ENCODE peak calls at places on chromosomes 16 and 17, in five cellular contexts. Q is tibial nerve; W is PC-9; F is CD4-positive, alpha-beta T cell; S is heart right ventricle. Z is an unnamed sample.

GRCh38 chr17:3669548-3669947 is 936 bp downstream of the EMC6 start:
- DNase-seq in Q (no peak), W (no peak), F (no peak), S (no peak), Z (no peak)

GRCh38 chr17:79813826-79814623 is 17.1 kb upstream of the CBX8 start:
- DNase-seq in Q (no peak), W (no peak), F (no peak), S (no peak), Z (no peak)

GRCh38 chr17:17156107-17156506 is 50.0 kb downstream of the PLD6 start:
- DNase-seq in Q (no peak), W (no peak), F (no peak), S (no peak), Z (no peak)

GRCh38 chr16:68396481-68396880 is 51.8 kb downstream of the SMPD3 start:
- DNase-seq in Q (no peak), W (peak), F (peak), S (no peak), Z (no peak)

GRCh38 chr17:4986403-4986802 is 1.1 kb downstream of the CAMTA2 start:
- DNase-seq in Q (no peak), W (peak), F (no peak), S (no peak), Z (no peak)

GRCh38 chr16:13680021-13680672 is 239.8 kb upstream of the ERCC4 start:
- DNase-seq in Q (no peak), W (no peak), F (no peak), S (no peak), Z (no peak)

GRCh38 chr17:50055426-50056216 is at the start of gene ITGA3:
- DNase-seq in Q (no peak), W (peak), F (peak), S (peak), Z (peak)

GRCh38 chr16:13909872-13910303 is 10.1 kb upstream of the ERCC4 start:
- DNase-seq in Q (no peak), W (peak), F (no peak), S (peak), Z (no peak)

GRCh38 chr16:89505204-89506112 is 2.7 kb upstream of the SPG7 start:
- DNase-seq in Q (peak), W (peak), F (peak), S (peak), Z (peak)

GRCh38 chr16:55297062-55297909 is 26.7 kb upstream of the IRX6 start:
- DNase-seq in Q (no peak), W (peak), F (no peak), S (no peak), Z (no peak)

GRCh38 chr17:17036520-17036998 is 5.7 kb upstream of the MPRIP start:
- DNase-seq in Q (no peak), W (no peak), F (no peak), S (no peak), Z (peak)

GRCh38 chr17:82839617-82840292 is at the start of gene ZNF750:
- DNase-seq in Q (no peak), W (peak), F (no peak), S (no peak), Z (no peak)

GRCh38 chr17:56319531-56319930 is 166.3 kb downstream of the ANKFN1 start:
- DNase-seq in Q (no peak), W (no peak), F (no peak), S (no peak), Z (no peak)
- TF ChIP-seq CTCF in Q (peak), W (peak), F (peak), S (peak), Z (no peak)

GRCh38 chr16:85979605-85980004 is 80.6 kb downstream of the IRF8 start:
- DNase-seq in Q (no peak), W (no peak), F (no peak), S (no peak), Z (no peak)
- TF ChIP-seq CTCF in Q (no peak), W (no peak), F (no peak), S (no peak), Z (no peak)

GRCh38 chr16:74449470-74449869 is 28.2 kb upstream of the CLEC18B start:
- DNase-seq in Q (peak), W (peak), F (no peak), S (no peak), Z (no peak)
- TF ChIP-seq CTCF in Q (no peak), W (no peak), F (no peak), S (no peak), Z (no peak)

GRCh38 chr17:27565874-27566672 is 64.9 kb upstream of the LGALS9 start:
- DNase-seq in Q (no peak), W (no peak), F (no peak), S (no peak), Z (no peak)
- TF ChIP-seq CTCF in Q (no peak), W (no peak), F (no peak), S (no peak), Z (no peak)

GRCh38 chr17:7523033-7523432 is 25.8 kb upstream of the TNFSF12 start:
- DNase-seq in Q (no peak), W (no peak), F (peak), S (no peak), Z (peak)
- TF ChIP-seq CTCF in Q (peak), W (peak), F (peak), S (peak), Z (no peak)

Z was measured in activated B cell treated with CpG ODN at 0.5 μM for 24 hours.